ENCODE peak calls at places on chromosomes 5 and 9, in four cellular contexts. One of them, this sample, is unnamed.

GRCh38 chr9:70798018-70798417 is 323.4 kb downstream of the TRPM3 start:
- DNase-seq in T-helper 17 cell: no peak
- DNase-seq in fibroblast of gingiva: no peak
- DNase-seq in naive thymus-derived CD4-positive, alpha-beta T cell: no peak
- DNase-seq in this sample: no peak

GRCh38 chr5:103424008-103424407 is 138.6 kb downstream of the NUDT12 start:
- DNase-seq in T-helper 17 cell: no peak
- DNase-seq in naive thymus-derived CD4-positive, alpha-beta T cell: no peak
- DNase-seq in fibroblast of gingiva: peak; percentile 62
- DNase-seq in this sample: no peak

GRCh38 chr5:88663793-88664216 is 219.2 kb downstream of the MEF2C start:
- DNase-seq in fibroblast of gingiva: no peak
- DNase-seq in naive thymus-derived CD4-positive, alpha-beta T cell: no peak
- DNase-seq in T-helper 17 cell: no peak
- DNase-seq in this sample: no peak

GRCh38 chr9:81661339-81661738 is 28.0 kb downstream of the TLE1 start:
- DNase-seq in T-helper 17 cell: no peak
- DNase-seq in naive thymus-derived CD4-positive, alpha-beta T cell: no peak
- DNase-seq in fibroblast of gingiva: no peak
- DNase-seq in this sample: no peak

GRCh38 chr5:157214399-157214798 is 33.8 kb downstream of the ITK start:
- DNase-seq in T-helper 17 cell: no peak
- DNase-seq in naive thymus-derived CD4-positive, alpha-beta T cell: no peak
- DNase-seq in fibroblast of gingiva: no peak
- DNase-seq in this sample: no peak

GRCh38 chr9:102700936-102701335 is 294.2 kb upstream of the CYLC2 start:
- DNase-seq in T-helper 17 cell: no peak
- DNase-seq in naive thymus-derived CD4-positive, alpha-beta T cell: no peak
- DNase-seq in fibroblast of gingiva: no peak
- DNase-seq in this sample: no peak

GRCh38 chr5:84383816-84384603 is 670 bp downstream of the EDIL3 start:
- DNase-seq in T-helper 17 cell: no peak
- DNase-seq in fibroblast of gingiva: peak; percentile 49
- DNase-seq in naive thymus-derived CD4-positive, alpha-beta T cell: no peak
- DNase-seq in this sample: no peak

GRCh38 chr5:149951138-149951749 is 6.7 kb upstream of the PDE6A start:
- DNase-seq in T-helper 17 cell: no peak
- DNase-seq in fibroblast of gingiva: no peak
- DNase-seq in naive thymus-derived CD4-positive, alpha-beta T cell: no peak
- DNase-seq in this sample: no peak

GRCh38 chr9:121071356-121071755 is 3.4 kb upstream of the CNTRL start:
- DNase-seq in naive thymus-derived CD4-positive, alpha-beta T cell: no peak
- DNase-seq in fibroblast of gingiva: no peak
- DNase-seq in T-helper 17 cell: no peak
- DNase-seq in this sample: no peak

GRCh38 chr5:140115186-140115500 is 1.2 kb downstream of the PURA start:
- DNase-seq in naive thymus-derived CD4-positive, alpha-beta T cell: no peak
- DNase-seq in T-helper 17 cell: no peak
- DNase-seq in fibroblast of gingiva: no peak
- DNase-seq in this sample: no peak

GRCh38 chr9:122213589-122214413 is 15.0 kb downstream of the LHX6 start:
- DNase-seq in fibroblast of gingiva: no peak
- DNase-seq in T-helper 17 cell: peak; percentile 28
- DNase-seq in naive thymus-derived CD4-positive, alpha-beta T cell: peak; percentile 28
- DNase-seq in this sample: no peak

GRCh38 chr5:88729476-88730182 is 153.4 kb downstream of the MEF2C start:
- DNase-seq in naive thymus-derived CD4-positive, alpha-beta T cell: peak; percentile 64
- DNase-seq in fibroblast of gingiva: peak; percentile 61
- DNase-seq in T-helper 17 cell: no peak
- DNase-seq in this sample: no peak

GRCh38 chr9:127913682-127914081 is 3.2 kb downstream of the ST6GALNAC4 start:
- DNase-seq in naive thymus-derived CD4-positive, alpha-beta T cell: no peak
- DNase-seq in fibroblast of gingiva: no peak
- DNase-seq in T-helper 17 cell: no peak
- DNase-seq in this sample: no peak

GRCh38 chr9:71004196-71004595 is 117.2 kb downstream of the TRPM3 start:
- DNase-seq in T-helper 17 cell: no peak
- DNase-seq in fibroblast of gingiva: no peak
- DNase-seq in naive thymus-derived CD4-positive, alpha-beta T cell: no peak
- DNase-seq in this sample: no peak

GRCh38 chr5:74798977-74799911 is 32.2 kb downstream of the NSA2 start:
- DNase-seq in fibroblast of gingiva: no peak
- DNase-seq in T-helper 17 cell: no peak
- DNase-seq in naive thymus-derived CD4-positive, alpha-beta T cell: no peak
- DNase-seq in this sample: no peak

GRCh38 chr5:61332369-61332745 is 299 bp downstream of the ZSWIM6 start:
- DNase-seq in T-helper 17 cell: peak; percentile 29
- DNase-seq in naive thymus-derived CD4-positive, alpha-beta T cell: peak; percentile 60
- DNase-seq in fibroblast of gingiva: no peak
- DNase-seq in this sample: peak; percentile 21

GRCh38 chr9:126023962-126024361 is 276.8 kb downstream of the PBX3 start:
- DNase-seq in naive thymus-derived CD4-positive, alpha-beta T cell: no peak
- DNase-seq in fibroblast of gingiva: no peak
- DNase-seq in T-helper 17 cell: no peak
- DNase-seq in this sample: no peak

GRCh38 chr9:95242613-95243012 is 74.9 kb downstream of the FANCC start:
- DNase-seq in T-helper 17 cell: no peak
- DNase-seq in naive thymus-derived CD4-positive, alpha-beta T cell: no peak
- DNase-seq in fibroblast of gingiva: no peak
- DNase-seq in this sample: no peak

GRCh38 chr9:136078498-136079011 is 16.5 kb downstream of the NACC2 start:
- DNase-seq in fibroblast of gingiva: no peak
- DNase-seq in T-helper 17 cell: no peak
- DNase-seq in naive thymus-derived CD4-positive, alpha-beta T cell: no peak
- DNase-seq in this sample: no peak

GRCh38 chr5:160075073-160075472 is 44.2 kb downstream of the PWWP2A start:
- DNase-seq in fibroblast of gingiva: no peak
- DNase-seq in T-helper 17 cell: no peak
- DNase-seq in naive thymus-derived CD4-positive, alpha-beta T cell: no peak
- DNase-seq in this sample: no peak

GRCh38 chr5:176818391-176819098 is 8.2 kb downstream of the UNC5A start:
- DNase-seq in naive thymus-derived CD4-positive, alpha-beta T cell: no peak
- DNase-seq in fibroblast of gingiva: no peak
- DNase-seq in T-helper 17 cell: no peak
- DNase-seq in this sample: peak; percentile 16

GRCh38 chr9:131330814-131331600 is 41.5 kb downstream of the PLPP7 start:
- DNase-seq in fibroblast of gingiva: no peak
- DNase-seq in T-helper 17 cell: no peak
- DNase-seq in naive thymus-derived CD4-positive, alpha-beta T cell: no peak
- DNase-seq in this sample: no peak

GRCh38 chr9:15642369-15642962 is 89.6 kb downstream of the CCDC171 start:
- DNase-seq in naive thymus-derived CD4-positive, alpha-beta T cell: peak; percentile 24
- DNase-seq in fibroblast of gingiva: peak; percentile 51
- DNase-seq in T-helper 17 cell: no peak
- DNase-seq in this sample: no peak

GRCh38 chr9:4837768-4838546 is 45.2 kb downstream of the RCL1 start:
- DNase-seq in T-helper 17 cell: no peak
- DNase-seq in naive thymus-derived CD4-positive, alpha-beta T cell: no peak
- DNase-seq in fibroblast of gingiva: peak; percentile 91
- DNase-seq in this sample: no peak

GRCh38 chr9:125143377-125144090 is at the start of gene SCAI:
- DNase-seq in naive thymus-derived CD4-positive, alpha-beta T cell: peak; percentile 98
- DNase-seq in fibroblast of gingiva: peak; percentile 99
- DNase-seq in T-helper 17 cell: peak; percentile 98
- DNase-seq in this sample: peak; percentile 98

GRCh38 chr9:104319198-104319597 is 184.9 kb upstream of the OR13F1 start:
- DNase-seq in fibroblast of gingiva: no peak
- DNase-seq in naive thymus-derived CD4-positive, alpha-beta T cell: no peak
- DNase-seq in T-helper 17 cell: no peak
- DNase-seq in this sample: no peak

GRCh38 chr9:78325846-78326350 is 29.0 kb downstream of the PSAT1 start:
- DNase-seq in fibroblast of gingiva: no peak
- DNase-seq in naive thymus-derived CD4-positive, alpha-beta T cell: no peak
- DNase-seq in T-helper 17 cell: no peak
- DNase-seq in this sample: no peak

GRCh38 chr5:132674671-132675506 is 1.1 kb downstream of the IL4 start:
- DNase-seq in fibroblast of gingiva: peak; percentile 88
- DNase-seq in T-helper 17 cell: no peak
- DNase-seq in naive thymus-derived CD4-positive, alpha-beta T cell: no peak
- DNase-seq in this sample: no peak

GRCh38 chr5:169142264-169142970 is 158.5 kb downstream of the SLIT3 start:
- DNase-seq in T-helper 17 cell: no peak
- DNase-seq in naive thymus-derived CD4-positive, alpha-beta T cell: no peak
- DNase-seq in fibroblast of gingiva: no peak
- DNase-seq in this sample: no peak

GRCh38 chr5:1885476-1885755 is 2.7 kb upstream of the IRX4 start:
- DNase-seq in T-helper 17 cell: no peak
- DNase-seq in naive thymus-derived CD4-positive, alpha-beta T cell: no peak
- DNase-seq in fibroblast of gingiva: no peak
- DNase-seq in this sample: no peak

GRCh38 chr5:55160493-55161209 is 680 bp downstream of the GPX8 start:
- DNase-seq in T-helper 17 cell: no peak
- DNase-seq in naive thymus-derived CD4-positive, alpha-beta T cell: no peak
- DNase-seq in fibroblast of gingiva: peak; percentile 94
- DNase-seq in this sample: no peak

GRCh38 chr5:151068571-151069197 is 12.2 kb downstream of the TNIP1 start:
- DNase-seq in T-helper 17 cell: no peak
- DNase-seq in fibroblast of gingiva: no peak
- DNase-seq in naive thymus-derived CD4-positive, alpha-beta T cell: no peak
- DNase-seq in this sample: no peak

GRCh38 chr9:37529111-37529510 is 43.4 kb downstream of the POLR1E start:
- DNase-seq in T-helper 17 cell: peak; percentile 62
- DNase-seq in fibroblast of gingiva: no peak
- DNase-seq in naive thymus-derived CD4-positive, alpha-beta T cell: peak; percentile 12
- DNase-seq in this sample: peak; percentile 61

GRCh38 chr5:52582313-52582712 is 205.4 kb upstream of the ITGA1 start:
- DNase-seq in fibroblast of gingiva: no peak
- DNase-seq in T-helper 17 cell: no peak
- DNase-seq in naive thymus-derived CD4-positive, alpha-beta T cell: no peak
- DNase-seq in this sample: no peak

GRCh38 chr5:6553986-6554385 is 78.9 kb downstream of the NSUN2 start:
- DNase-seq in fibroblast of gingiva: no peak
- DNase-seq in T-helper 17 cell: no peak
- DNase-seq in naive thymus-derived CD4-positive, alpha-beta T cell: no peak
- DNase-seq in this sample: no peak

GRCh38 chr5:62506659-62507460 is 71.8 kb upstream of the LRRC70 start:
- DNase-seq in fibroblast of gingiva: peak; percentile 10
- DNase-seq in T-helper 17 cell: no peak
- DNase-seq in naive thymus-derived CD4-positive, alpha-beta T cell: no peak
- DNase-seq in this sample: no peak

GRCh38 chr5:141040093-141040762 is 10.9 kb upstream of the PCDHB1 start:
- DNase-seq in fibroblast of gingiva: no peak
- DNase-seq in naive thymus-derived CD4-positive, alpha-beta T cell: no peak
- DNase-seq in T-helper 17 cell: no peak
- DNase-seq in this sample: no peak

GRCh38 chr5:172435362-172436077 is 18.8 kb downstream of the SH3PXD2B start:
- DNase-seq in naive thymus-derived CD4-positive, alpha-beta T cell: no peak
- DNase-seq in fibroblast of gingiva: no peak
- DNase-seq in T-helper 17 cell: no peak
- DNase-seq in this sample: no peak

GRCh38 chr5:134825212-134825611 is 20.6 kb upstream of the C5orf24 start:
- DNase-seq in T-helper 17 cell: no peak
- DNase-seq in fibroblast of gingiva: no peak
- DNase-seq in naive thymus-derived CD4-positive, alpha-beta T cell: no peak
- DNase-seq in this sample: no peak

This sample was measured in T-helper 22 cell.